ENCODE peak calls at places on chromosomes 3 and 15, in ten cellular contexts. One of them, this sample, is unnamed.

GRCh38 chr15:65912235-65912634 is 42.9 kb downstream of the RAB11A start:
- DNase-seq in transverse colon: no peak
- DNase-seq in H1: no peak
- DNase-seq in suprapubic skin: no peak
- DNase-seq in breast epithelium: no peak
- DNase-seq in GM23338: no peak
- DNase-seq in HCT116: no peak
- DNase-seq in stomach: no peak
- DNase-seq in upper lobe of left lung: no peak
- DNase-seq in endothelial cell of umbilical vein: no peak
- DNase-seq in this sample: no peak

GRCh38 chr3:16534914-16535301 is 21.4 kb upstream of the RFTN1 start:
- DNase-seq in transverse colon: no peak
- DNase-seq in GM23338: no peak
- DNase-seq in suprapubic skin: no peak
- DNase-seq in upper lobe of left lung: no peak
- DNase-seq in H1: no peak
- DNase-seq in endothelial cell of umbilical vein: no peak
- DNase-seq in stomach: no peak
- DNase-seq in HCT116: no peak
- DNase-seq in breast epithelium: no peak
- DNase-seq in this sample: no peak

GRCh38 chr3:71874618-71875017 is 89.7 kb upstream of the PROK2 start:
- DNase-seq in upper lobe of left lung: no peak
- DNase-seq in stomach: no peak
- DNase-seq in breast epithelium: no peak
- DNase-seq in suprapubic skin: no peak
- DNase-seq in H1: no peak
- DNase-seq in GM23338: no peak
- DNase-seq in transverse colon: no peak
- DNase-seq in HCT116: no peak
- DNase-seq in endothelial cell of umbilical vein: no peak
- DNase-seq in this sample: no peak

GRCh38 chr3:80696280-80696679 is 928.5 kb upstream of the ROBO1 start:
- DNase-seq in GM23338: peak
- DNase-seq in transverse colon: no peak
- DNase-seq in suprapubic skin: no peak
- DNase-seq in stomach: peak
- DNase-seq in breast epithelium: no peak
- DNase-seq in H1: no peak
- DNase-seq in HCT116: no peak
- DNase-seq in upper lobe of left lung: no peak
- DNase-seq in endothelial cell of umbilical vein: peak
- DNase-seq in this sample: no peak

GRCh38 chr3:65883614-65884013 is 155.1 kb downstream of the MAGI1 start:
- DNase-seq in HCT116: no peak
- DNase-seq in stomach: no peak
- DNase-seq in endothelial cell of umbilical vein: peak
- DNase-seq in upper lobe of left lung: no peak
- DNase-seq in breast epithelium: no peak
- DNase-seq in GM23338: no peak
- DNase-seq in suprapubic skin: no peak
- DNase-seq in H1: no peak
- DNase-seq in transverse colon: no peak
- DNase-seq in this sample: no peak

GRCh38 chr3:103787164-103787871 is 1352.5 kb downstream of the ZPLD1 start:
- DNase-seq in H1: no peak
- DNase-seq in upper lobe of left lung: no peak
- DNase-seq in HCT116: no peak
- DNase-seq in endothelial cell of umbilical vein: no peak
- DNase-seq in suprapubic skin: no peak
- DNase-seq in breast epithelium: no peak
- DNase-seq in transverse colon: no peak
- DNase-seq in stomach: no peak
- DNase-seq in GM23338: no peak
- DNase-seq in this sample: no peak

GRCh38 chr3:111412656-111413055 is 129.3 kb upstream of the CD96 start:
- DNase-seq in endothelial cell of umbilical vein: no peak
- DNase-seq in transverse colon: no peak
- DNase-seq in HCT116: no peak
- DNase-seq in suprapubic skin: no peak
- DNase-seq in upper lobe of left lung: no peak
- DNase-seq in H1: no peak
- DNase-seq in breast epithelium: no peak
- DNase-seq in GM23338: no peak
- DNase-seq in stomach: no peak
- DNase-seq in this sample: no peak

GRCh38 chr3:21310891-21311290 is 440.1 kb downstream of the ZNF385D start:
- DNase-seq in transverse colon: no peak
- DNase-seq in H1: no peak
- DNase-seq in upper lobe of left lung: no peak
- DNase-seq in endothelial cell of umbilical vein: no peak
- DNase-seq in GM23338: no peak
- DNase-seq in breast epithelium: no peak
- DNase-seq in HCT116: no peak
- DNase-seq in suprapubic skin: no peak
- DNase-seq in stomach: no peak
- DNase-seq in this sample: no peak

GRCh38 chr15:89506026-89506686 is 9.8 kb upstream of the RHCG start:
- DNase-seq in GM23338: no peak
- DNase-seq in endothelial cell of umbilical vein: no peak
- DNase-seq in H1: no peak
- DNase-seq in HCT116: no peak
- DNase-seq in breast epithelium: no peak
- DNase-seq in upper lobe of left lung: no peak
- DNase-seq in transverse colon: no peak
- DNase-seq in stomach: no peak
- DNase-seq in suprapubic skin: peak
- DNase-seq in this sample: no peak

GRCh38 chr15:32735948-32736347 is 18.1 kb downstream of the GREM1 start:
- DNase-seq in suprapubic skin: no peak
- DNase-seq in upper lobe of left lung: no peak
- DNase-seq in endothelial cell of umbilical vein: no peak
- DNase-seq in stomach: no peak
- DNase-seq in HCT116: no peak
- DNase-seq in GM23338: no peak
- DNase-seq in breast epithelium: no peak
- DNase-seq in H1: no peak
- DNase-seq in transverse colon: no peak
- DNase-seq in this sample: no peak

GRCh38 chr15:32737246-32737757 is 19.5 kb downstream of the GREM1 start:
- DNase-seq in upper lobe of left lung: no peak
- DNase-seq in HCT116: no peak
- DNase-seq in H1: no peak
- DNase-seq in GM23338: no peak
- DNase-seq in stomach: no peak
- DNase-seq in endothelial cell of umbilical vein: no peak
- DNase-seq in suprapubic skin: no peak
- DNase-seq in transverse colon: no peak
- DNase-seq in breast epithelium: no peak
- DNase-seq in this sample: no peak

GRCh38 chr15:32736351-32737061 is 18.7 kb downstream of the GREM1 start:
- DNase-seq in breast epithelium: no peak
- DNase-seq in transverse colon: no peak
- DNase-seq in GM23338: no peak
- DNase-seq in stomach: no peak
- DNase-seq in suprapubic skin: no peak
- DNase-seq in endothelial cell of umbilical vein: no peak
- DNase-seq in H1: no peak
- DNase-seq in upper lobe of left lung: no peak
- DNase-seq in HCT116: no peak
- DNase-seq in this sample: no peak

GRCh38 chr15:32739522-32739921 is 21.7 kb downstream of the GREM1 start:
- DNase-seq in transverse colon: no peak
- DNase-seq in H1: no peak
- DNase-seq in stomach: no peak
- DNase-seq in HCT116: no peak
- DNase-seq in suprapubic skin: no peak
- DNase-seq in GM23338: no peak
- DNase-seq in endothelial cell of umbilical vein: no peak
- DNase-seq in breast epithelium: no peak
- DNase-seq in upper lobe of left lung: no peak
- DNase-seq in this sample: no peak

DNA sequence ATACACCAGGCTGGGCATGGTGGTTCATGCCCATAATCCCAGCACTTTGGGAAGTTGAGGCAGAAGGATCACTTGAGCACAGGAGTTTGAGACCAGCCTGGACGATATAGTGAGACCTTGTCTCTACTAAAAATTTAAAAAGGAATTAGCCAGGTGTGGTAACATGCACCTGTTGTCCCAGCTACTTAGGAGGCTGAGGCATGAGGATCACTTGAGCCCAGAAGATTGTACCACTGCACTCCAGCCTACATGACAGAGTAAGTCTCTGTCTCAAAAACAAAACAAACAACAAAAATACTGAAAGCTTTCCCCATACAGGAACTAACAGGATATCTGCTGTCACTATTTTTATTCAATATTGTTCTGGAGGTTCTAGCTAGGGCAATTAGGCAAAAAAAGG is 20.9 kb downstream of the GREM1 start:
- DNase-seq in HCT116: no peak
- DNase-seq in GM23338: no peak
- DNase-seq in transverse colon: no peak
- DNase-seq in endothelial cell of umbilical vein: no peak
- DNase-seq in suprapubic skin: no peak
- DNase-seq in upper lobe of left lung: no peak
- DNase-seq in breast epithelium: no peak
- DNase-seq in H1: no peak
- DNase-seq in stomach: no peak
- DNase-seq in this sample: no peak
- TF ChIP-seq POLR2AphosphoS5 in HCT116: no peak
- TF ChIP-seq POLR2AphosphoS5 in GM23338: no peak
- TF ChIP-seq POLR2AphosphoS5 in transverse colon: no peak
- TF ChIP-seq POLR2AphosphoS5 in endothelial cell of umbilical vein: no peak
- TF ChIP-seq POLR2AphosphoS5 in suprapubic skin: no peak
- TF ChIP-seq POLR2AphosphoS5 in upper lobe of left lung: no peak
- TF ChIP-seq POLR2AphosphoS5 in breast epithelium: no peak
- TF ChIP-seq POLR2AphosphoS5 in H1: no peak
- TF ChIP-seq POLR2AphosphoS5 in stomach: no peak
- TF ChIP-seq POLR2AphosphoS5 in this sample: no peak

DNA sequence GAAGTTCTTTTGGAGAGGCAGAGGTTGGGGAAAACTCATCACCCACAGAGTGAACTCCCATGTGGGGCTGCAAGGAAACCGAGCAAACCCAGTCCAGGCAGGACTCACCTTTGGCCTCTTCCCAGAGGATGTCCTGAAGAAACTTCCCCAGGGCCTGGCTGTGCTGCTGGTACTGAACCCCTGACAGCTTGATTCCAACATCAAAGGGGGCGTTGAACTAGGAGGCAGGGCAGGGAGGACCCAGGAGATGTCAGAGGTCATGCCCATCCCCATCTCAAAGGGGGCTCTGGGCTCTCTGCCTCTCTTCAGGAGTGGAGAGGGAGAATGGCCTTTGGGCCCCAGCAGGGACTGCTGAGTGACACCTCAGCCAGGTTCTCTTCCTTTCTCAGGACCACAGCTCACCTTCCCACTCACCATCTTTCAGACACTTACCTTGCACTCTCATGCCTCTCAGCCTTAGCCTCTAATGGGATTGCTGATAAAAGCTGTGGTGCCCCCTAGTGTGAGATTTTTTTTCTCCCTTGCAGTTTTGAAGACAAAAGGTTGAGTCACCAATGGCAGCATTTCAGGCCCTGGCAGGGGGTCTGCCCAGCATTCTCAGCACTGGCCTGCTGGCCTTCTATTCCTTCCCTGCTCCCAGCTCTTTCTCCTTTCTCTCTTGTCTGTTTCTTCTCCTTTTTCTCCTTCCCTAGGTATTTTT is 6.0 kb downstream of the GHRL start:
- DNase-seq in suprapubic skin: peak
- DNase-seq in HCT116: peak
- DNase-seq in stomach: no peak
- DNase-seq in H1: peak
- DNase-seq in upper lobe of left lung: no peak
- DNase-seq in breast epithelium: no peak
- DNase-seq in transverse colon: no peak
- DNase-seq in endothelial cell of umbilical vein: peak
- DNase-seq in GM23338: peak
- DNase-seq in this sample: no peak
- TF ChIP-seq CTCF in suprapubic skin: no peak
- TF ChIP-seq CTCF in HCT116: peak
- TF ChIP-seq CTCF in stomach: no peak
- TF ChIP-seq CTCF in H1: peak
- TF ChIP-seq CTCF in upper lobe of left lung: no peak
- TF ChIP-seq CTCF in breast epithelium: no peak
- TF ChIP-seq CTCF in transverse colon: peak
- TF ChIP-seq CTCF in endothelial cell of umbilical vein: no peak
- TF ChIP-seq CTCF in GM23338: no peak
- TF ChIP-seq CTCF in this sample: no peak

DNA sequence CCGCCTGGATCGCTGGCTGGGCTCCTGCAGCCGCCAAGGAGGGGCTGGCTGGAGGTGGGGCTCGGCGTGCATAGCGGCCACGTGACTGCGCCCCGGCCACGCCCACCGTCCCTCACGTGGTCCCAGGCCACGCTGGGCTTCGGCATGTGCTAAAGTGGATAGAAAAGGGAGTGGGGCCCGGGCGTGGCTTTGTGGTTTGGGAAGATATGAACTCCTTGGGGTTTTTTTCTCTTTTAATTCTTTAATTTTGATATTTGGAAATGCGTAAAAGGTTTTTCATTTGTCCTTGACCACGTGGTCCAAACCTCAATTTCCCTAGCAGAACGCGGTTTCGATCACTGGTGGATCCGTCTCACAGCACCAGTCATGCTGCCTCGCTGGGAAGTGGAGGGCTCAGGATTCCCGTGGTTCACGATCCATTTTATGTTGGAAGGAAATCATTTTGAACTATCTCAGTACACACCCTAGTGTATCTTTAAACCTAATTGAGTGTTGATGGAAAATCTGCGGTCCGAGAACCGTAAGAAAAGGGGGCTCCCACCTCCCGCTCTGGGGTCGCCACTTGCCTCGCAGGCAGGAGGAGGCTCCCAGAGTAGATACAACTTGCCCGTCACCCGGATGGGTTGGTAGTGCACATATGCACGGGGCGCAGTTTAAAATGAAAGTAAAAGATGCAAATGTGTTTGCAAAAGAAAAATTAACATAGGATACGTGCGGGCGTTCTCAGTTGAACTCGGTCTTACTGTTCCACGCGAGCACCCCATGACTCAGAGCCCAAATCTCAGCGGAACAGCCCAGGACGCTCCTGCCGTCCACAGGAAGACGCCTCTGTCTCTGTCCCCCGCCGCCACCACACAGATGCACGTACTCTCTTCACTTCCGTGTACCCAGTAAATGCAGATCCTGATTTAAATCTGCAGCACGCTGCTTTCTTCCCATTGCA is 141.9 kb downstream of the PGPEP1L start:
- DNase-seq in GM23338: peak
- DNase-seq in stomach: peak
- DNase-seq in endothelial cell of umbilical vein: peak
- DNase-seq in HCT116: peak
- DNase-seq in H1: no peak
- DNase-seq in upper lobe of left lung: peak
- DNase-seq in suprapubic skin: peak
- DNase-seq in transverse colon: peak
- DNase-seq in breast epithelium: peak
- DNase-seq in this sample: no peak
- TF ChIP-seq POLR2AphosphoS5 in GM23338: no peak
- TF ChIP-seq POLR2AphosphoS5 in stomach: peak
- TF ChIP-seq POLR2AphosphoS5 in endothelial cell of umbilical vein: peak
- TF ChIP-seq POLR2AphosphoS5 in HCT116: peak
- TF ChIP-seq POLR2AphosphoS5 in H1: no peak
- TF ChIP-seq POLR2AphosphoS5 in upper lobe of left lung: no peak
- TF ChIP-seq POLR2AphosphoS5 in suprapubic skin: no peak
- TF ChIP-seq POLR2AphosphoS5 in transverse colon: no peak
- TF ChIP-seq POLR2AphosphoS5 in breast epithelium: no peak
- TF ChIP-seq POLR2AphosphoS5 in this sample: peak

GRCh38 chr3:189744235-189744634 is 113.0 kb downstream of the TP63 start:
- DNase-seq in HCT116: no peak
- DNase-seq in breast epithelium: no peak
- DNase-seq in upper lobe of left lung: no peak
- DNase-seq in transverse colon: no peak
- DNase-seq in stomach: no peak
- DNase-seq in suprapubic skin: no peak
- DNase-seq in endothelial cell of umbilical vein: no peak
- DNase-seq in GM23338: peak
- DNase-seq in H1: no peak
- DNase-seq in this sample: no peak
- TF ChIP-seq CTCF in HCT116: peak
- TF ChIP-seq CTCF in breast epithelium: no peak
- TF ChIP-seq CTCF in upper lobe of left lung: no peak
- TF ChIP-seq CTCF in transverse colon: no peak
- TF ChIP-seq CTCF in stomach: no peak
- TF ChIP-seq CTCF in suprapubic skin: no peak
- TF ChIP-seq CTCF in endothelial cell of umbilical vein: no peak
- TF ChIP-seq CTCF in GM23338: peak
- TF ChIP-seq CTCF in H1: peak
- TF ChIP-seq CTCF in this sample: no peak